ENCODE peak calls at places on chromosomes 12 and 14, in seven cellular contexts. One of them, this sample, is unnamed.

GRCh38 chr14:57871487-57872080 is 5.7 kb upstream of the SLC35F4 start:
- DNase-seq in hypothalamus: peak; percentile 2
- DNase-seq in activated T-helper 1 cell treated with anti-CD3 and anti-CD28 coated beads, Interleukin-2, amount 50 U/mL, for 16 hours: no peak
- DNase-seq in PC-3: peak; percentile 93
- DNase-seq in fibroblast of the aortic adventitia: peak; percentile 74
- DNase-seq in small intestine: peak; percentile 6
- DNase-seq in stimulated activated CD4-positive, alpha-beta T cell treated with anti-CD3 and anti-CD28 coated beads, TNF-alpha, amount 100 ng/mL, for 1 hour: no peak
- DNase-seq in this sample: peak; percentile 18

GRCh38 chr12:62785941-62786559 is 148.9 kb downstream of the PPM1H start:
- DNase-seq in hypothalamus: no peak
- DNase-seq in activated T-helper 1 cell treated with anti-CD3 and anti-CD28 coated beads, Interleukin-2, amount 50 U/mL, for 16 hours: no peak
- DNase-seq in PC-3: peak; percentile 98
- DNase-seq in fibroblast of the aortic adventitia: peak; percentile 94
- DNase-seq in small intestine: no peak
- DNase-seq in stimulated activated CD4-positive, alpha-beta T cell treated with anti-CD3 and anti-CD28 coated beads, TNF-alpha, amount 100 ng/mL, for 1 hour: no peak
- DNase-seq in this sample: no peak

GRCh38 chr12:106585237-106585834 is 2.5 kb downstream of the RFX4 start:
- DNase-seq in hypothalamus: no peak
- DNase-seq in activated T-helper 1 cell treated with anti-CD3 and anti-CD28 coated beads, Interleukin-2, amount 50 U/mL, for 16 hours: no peak
- DNase-seq in PC-3: no peak
- DNase-seq in fibroblast of the aortic adventitia: no peak
- DNase-seq in small intestine: no peak
- DNase-seq in stimulated activated CD4-positive, alpha-beta T cell treated with anti-CD3 and anti-CD28 coated beads, TNF-alpha, amount 100 ng/mL, for 1 hour: no peak
- DNase-seq in this sample: no peak

GRCh38 chr14:102930753-102931579 is 8.5 kb downstream of the AMN start:
- DNase-seq in hypothalamus: no peak
- DNase-seq in activated T-helper 1 cell treated with anti-CD3 and anti-CD28 coated beads, Interleukin-2, amount 50 U/mL, for 16 hours: no peak
- DNase-seq in PC-3: peak; percentile 62
- DNase-seq in fibroblast of the aortic adventitia: peak; percentile 5
- DNase-seq in small intestine: peak; percentile 56
- DNase-seq in stimulated activated CD4-positive, alpha-beta T cell treated with anti-CD3 and anti-CD28 coated beads, TNF-alpha, amount 100 ng/mL, for 1 hour: no peak
- DNase-seq in this sample: no peak

GRCh38 chr12:81340910-81341309 is 263.0 kb downstream of the ACSS3 start:
- DNase-seq in hypothalamus: no peak
- DNase-seq in activated T-helper 1 cell treated with anti-CD3 and anti-CD28 coated beads, Interleukin-2, amount 50 U/mL, for 16 hours: no peak
- DNase-seq in PC-3: no peak
- DNase-seq in fibroblast of the aortic adventitia: no peak
- DNase-seq in small intestine: no peak
- DNase-seq in stimulated activated CD4-positive, alpha-beta T cell treated with anti-CD3 and anti-CD28 coated beads, TNF-alpha, amount 100 ng/mL, for 1 hour: no peak
- DNase-seq in this sample: no peak

GRCh38 chr12:86914716-86915115 is 658.5 kb upstream of the MGAT4C start:
- DNase-seq in hypothalamus: no peak
- DNase-seq in activated T-helper 1 cell treated with anti-CD3 and anti-CD28 coated beads, Interleukin-2, amount 50 U/mL, for 16 hours: no peak
- DNase-seq in PC-3: peak; percentile 61
- DNase-seq in fibroblast of the aortic adventitia: peak; percentile 78
- DNase-seq in small intestine: peak; percentile 2
- DNase-seq in stimulated activated CD4-positive, alpha-beta T cell treated with anti-CD3 and anti-CD28 coated beads, TNF-alpha, amount 100 ng/mL, for 1 hour: no peak
- DNase-seq in this sample: peak; percentile 31

GRCh38 chr14:61866932-61867920 is 105.0 kb downstream of the SNAPC1 start:
- DNase-seq in hypothalamus: no peak
- DNase-seq in activated T-helper 1 cell treated with anti-CD3 and anti-CD28 coated beads, Interleukin-2, amount 50 U/mL, for 16 hours: no peak
- DNase-seq in PC-3: peak; percentile 90
- DNase-seq in fibroblast of the aortic adventitia: no peak
- DNase-seq in small intestine: no peak
- DNase-seq in stimulated activated CD4-positive, alpha-beta T cell treated with anti-CD3 and anti-CD28 coated beads, TNF-alpha, amount 100 ng/mL, for 1 hour: no peak
- DNase-seq in this sample: peak; percentile 58

GRCh38 chr14:61838661-61839060 is 76.4 kb downstream of the SNAPC1 start:
- DNase-seq in hypothalamus: no peak
- DNase-seq in activated T-helper 1 cell treated with anti-CD3 and anti-CD28 coated beads, Interleukin-2, amount 50 U/mL, for 16 hours: no peak
- DNase-seq in PC-3: peak; percentile 65
- DNase-seq in fibroblast of the aortic adventitia: peak; percentile 52
- DNase-seq in small intestine: peak; percentile 29
- DNase-seq in stimulated activated CD4-positive, alpha-beta T cell treated with anti-CD3 and anti-CD28 coated beads, TNF-alpha, amount 100 ng/mL, for 1 hour: no peak
- DNase-seq in this sample: no peak

GRCh38 chr14:63499701-63500250 is 43.4 kb downstream of the PPP2R5E start:
- DNase-seq in hypothalamus: no peak
- DNase-seq in activated T-helper 1 cell treated with anti-CD3 and anti-CD28 coated beads, Interleukin-2, amount 50 U/mL, for 16 hours: no peak
- DNase-seq in PC-3: peak; percentile 88
- DNase-seq in fibroblast of the aortic adventitia: peak; percentile 97
- DNase-seq in small intestine: no peak
- DNase-seq in stimulated activated CD4-positive, alpha-beta T cell treated with anti-CD3 and anti-CD28 coated beads, TNF-alpha, amount 100 ng/mL, for 1 hour: no peak
- DNase-seq in this sample: no peak

GRCh38 chr12:85866929-85867776 is 6.9 kb upstream of the NTS start:
- DNase-seq in hypothalamus: peak; percentile 15
- DNase-seq in activated T-helper 1 cell treated with anti-CD3 and anti-CD28 coated beads, Interleukin-2, amount 50 U/mL, for 16 hours: no peak
- DNase-seq in PC-3: peak; percentile 72
- DNase-seq in fibroblast of the aortic adventitia: peak; percentile 87
- DNase-seq in small intestine: peak; percentile 66
- DNase-seq in stimulated activated CD4-positive, alpha-beta T cell treated with anti-CD3 and anti-CD28 coated beads, TNF-alpha, amount 100 ng/mL, for 1 hour: no peak
- DNase-seq in this sample: peak; percentile 51

GRCh38 chr12:127943481-127944210 is 323.3 kb upstream of the TMEM132C start:
- DNase-seq in hypothalamus: no peak
- DNase-seq in activated T-helper 1 cell treated with anti-CD3 and anti-CD28 coated beads, Interleukin-2, amount 50 U/mL, for 16 hours: no peak
- DNase-seq in PC-3: peak; percentile 93
- DNase-seq in fibroblast of the aortic adventitia: peak; percentile 54
- DNase-seq in small intestine: no peak
- DNase-seq in stimulated activated CD4-positive, alpha-beta T cell treated with anti-CD3 and anti-CD28 coated beads, TNF-alpha, amount 100 ng/mL, for 1 hour: no peak
- DNase-seq in this sample: no peak

GRCh38 chr12:49671051-49671765 is 36.0 kb downstream of the FMNL3 start:
- DNase-seq in hypothalamus: no peak
- DNase-seq in activated T-helper 1 cell treated with anti-CD3 and anti-CD28 coated beads, Interleukin-2, amount 50 U/mL, for 16 hours: peak; percentile 24
- DNase-seq in PC-3: no peak
- DNase-seq in fibroblast of the aortic adventitia: no peak
- DNase-seq in small intestine: peak; percentile 16
- DNase-seq in stimulated activated CD4-positive, alpha-beta T cell treated with anti-CD3 and anti-CD28 coated beads, TNF-alpha, amount 100 ng/mL, for 1 hour: peak; percentile 49
- DNase-seq in this sample: no peak

GRCh38 chr12:131784909-131785762 is 43.1 kb upstream of the MMP17 start:
- DNase-seq in hypothalamus: no peak
- DNase-seq in activated T-helper 1 cell treated with anti-CD3 and anti-CD28 coated beads, Interleukin-2, amount 50 U/mL, for 16 hours: no peak
- DNase-seq in PC-3: no peak
- DNase-seq in fibroblast of the aortic adventitia: no peak
- DNase-seq in small intestine: no peak
- DNase-seq in stimulated activated CD4-positive, alpha-beta T cell treated with anti-CD3 and anti-CD28 coated beads, TNF-alpha, amount 100 ng/mL, for 1 hour: no peak
- DNase-seq in this sample: no peak

GRCh38 chr12:96752211-96752610 is 154.8 kb upstream of the NEDD1 start:
- DNase-seq in hypothalamus: no peak
- DNase-seq in activated T-helper 1 cell treated with anti-CD3 and anti-CD28 coated beads, Interleukin-2, amount 50 U/mL, for 16 hours: no peak
- DNase-seq in PC-3: no peak
- DNase-seq in fibroblast of the aortic adventitia: no peak
- DNase-seq in small intestine: no peak
- DNase-seq in stimulated activated CD4-positive, alpha-beta T cell treated with anti-CD3 and anti-CD28 coated beads, TNF-alpha, amount 100 ng/mL, for 1 hour: no peak
- DNase-seq in this sample: no peak

GRCh38 chr12:107353312-107353711 is 260.0 kb upstream of the CRY1 start:
- DNase-seq in hypothalamus: no peak
- DNase-seq in activated T-helper 1 cell treated with anti-CD3 and anti-CD28 coated beads, Interleukin-2, amount 50 U/mL, for 16 hours: no peak
- DNase-seq in PC-3: no peak
- DNase-seq in fibroblast of the aortic adventitia: no peak
- DNase-seq in small intestine: no peak
- DNase-seq in stimulated activated CD4-positive, alpha-beta T cell treated with anti-CD3 and anti-CD28 coated beads, TNF-alpha, amount 100 ng/mL, for 1 hour: no peak
- DNase-seq in this sample: no peak

GRCh38 chr12:92439397-92439779 is 263.4 kb upstream of the PLEKHG7 start:
- DNase-seq in hypothalamus: no peak
- DNase-seq in activated T-helper 1 cell treated with anti-CD3 and anti-CD28 coated beads, Interleukin-2, amount 50 U/mL, for 16 hours: no peak
- DNase-seq in PC-3: peak; percentile 69
- DNase-seq in fibroblast of the aortic adventitia: peak; percentile 89
- DNase-seq in small intestine: no peak
- DNase-seq in stimulated activated CD4-positive, alpha-beta T cell treated with anti-CD3 and anti-CD28 coated beads, TNF-alpha, amount 100 ng/mL, for 1 hour: no peak
- DNase-seq in this sample: no peak

GRCh38 chr12:124914392-124915248 is at the start of gene UBC:
- DNase-seq in hypothalamus: no peak
- DNase-seq in activated T-helper 1 cell treated with anti-CD3 and anti-CD28 coated beads, Interleukin-2, amount 50 U/mL, for 16 hours: peak; percentile 82
- DNase-seq in PC-3: peak; percentile 89
- DNase-seq in fibroblast of the aortic adventitia: peak; percentile 97
- DNase-seq in small intestine: peak; percentile 85
- DNase-seq in stimulated activated CD4-positive, alpha-beta T cell treated with anti-CD3 and anti-CD28 coated beads, TNF-alpha, amount 100 ng/mL, for 1 hour: peak; percentile 87
- DNase-seq in this sample: peak; percentile 85

GRCh38 chr12:88595697-88596096 is 15.4 kb upstream of the KITLG start:
- DNase-seq in hypothalamus: no peak
- DNase-seq in activated T-helper 1 cell treated with anti-CD3 and anti-CD28 coated beads, Interleukin-2, amount 50 U/mL, for 16 hours: no peak
- DNase-seq in PC-3: no peak
- DNase-seq in fibroblast of the aortic adventitia: no peak
- DNase-seq in small intestine: peak; percentile 26
- DNase-seq in stimulated activated CD4-positive, alpha-beta T cell treated with anti-CD3 and anti-CD28 coated beads, TNF-alpha, amount 100 ng/mL, for 1 hour: no peak
- DNase-seq in this sample: no peak

GRCh38 chr12:96392397-96392796 is 7.8 kb downstream of the CDK17 start:
- DNase-seq in hypothalamus: no peak
- DNase-seq in activated T-helper 1 cell treated with anti-CD3 and anti-CD28 coated beads, Interleukin-2, amount 50 U/mL, for 16 hours: no peak
- DNase-seq in PC-3: no peak
- DNase-seq in fibroblast of the aortic adventitia: peak; percentile 43
- DNase-seq in small intestine: no peak
- DNase-seq in stimulated activated CD4-positive, alpha-beta T cell treated with anti-CD3 and anti-CD28 coated beads, TNF-alpha, amount 100 ng/mL, for 1 hour: no peak
- DNase-seq in this sample: no peak

GRCh38 chr12:51721281-51721940 is 127.1 kb downstream of the FIGNL2 start:
- DNase-seq in hypothalamus: peak; percentile 36
- DNase-seq in activated T-helper 1 cell treated with anti-CD3 and anti-CD28 coated beads, Interleukin-2, amount 50 U/mL, for 16 hours: peak; percentile 24
- DNase-seq in PC-3: no peak
- DNase-seq in fibroblast of the aortic adventitia: peak; percentile 34
- DNase-seq in small intestine: peak; percentile 5
- DNase-seq in stimulated activated CD4-positive, alpha-beta T cell treated with anti-CD3 and anti-CD28 coated beads, TNF-alpha, amount 100 ng/mL, for 1 hour: peak; percentile 7
- DNase-seq in this sample: peak; percentile 46

GRCh38 chr12:120713861-120714482 is 3.7 kb downstream of the UNC119B start:
- DNase-seq in hypothalamus: peak; percentile 68
- DNase-seq in activated T-helper 1 cell treated with anti-CD3 and anti-CD28 coated beads, Interleukin-2, amount 50 U/mL, for 16 hours: peak; percentile 44
- DNase-seq in PC-3: peak; percentile 88
- DNase-seq in fibroblast of the aortic adventitia: peak; percentile 86
- DNase-seq in small intestine: peak; percentile 86
- DNase-seq in stimulated activated CD4-positive, alpha-beta T cell treated with anti-CD3 and anti-CD28 coated beads, TNF-alpha, amount 100 ng/mL, for 1 hour: peak; percentile 51
- DNase-seq in this sample: peak; percentile 81

GRCh38 chr14:102234331-102235264 is 70.4 kb downstream of the MOK start:
- DNase-seq in hypothalamus: no peak
- DNase-seq in activated T-helper 1 cell treated with anti-CD3 and anti-CD28 coated beads, Interleukin-2, amount 50 U/mL, for 16 hours: no peak
- DNase-seq in PC-3: no peak
- DNase-seq in fibroblast of the aortic adventitia: peak; percentile 54
- DNase-seq in small intestine: no peak
- DNase-seq in stimulated activated CD4-positive, alpha-beta T cell treated with anti-CD3 and anti-CD28 coated beads, TNF-alpha, amount 100 ng/mL, for 1 hour: no peak
- DNase-seq in this sample: no peak

GRCh38 chr12:124097681-124098080 is 124.7 kb downstream of the ZNF664 start:
- DNase-seq in hypothalamus: peak; percentile 21
- DNase-seq in activated T-helper 1 cell treated with anti-CD3 and anti-CD28 coated beads, Interleukin-2, amount 50 U/mL, for 16 hours: no peak
- DNase-seq in PC-3: no peak
- DNase-seq in fibroblast of the aortic adventitia: peak; percentile 23
- DNase-seq in small intestine: no peak
- DNase-seq in stimulated activated CD4-positive, alpha-beta T cell treated with anti-CD3 and anti-CD28 coated beads, TNF-alpha, amount 100 ng/mL, for 1 hour: no peak
- DNase-seq in this sample: no peak

GRCh38 chr12:106669216-106669615 is 86.4 kb downstream of the RFX4 start:
- DNase-seq in hypothalamus: no peak
- DNase-seq in activated T-helper 1 cell treated with anti-CD3 and anti-CD28 coated beads, Interleukin-2, amount 50 U/mL, for 16 hours: no peak
- DNase-seq in PC-3: no peak
- DNase-seq in fibroblast of the aortic adventitia: no peak
- DNase-seq in small intestine: no peak
- DNase-seq in stimulated activated CD4-positive, alpha-beta T cell treated with anti-CD3 and anti-CD28 coated beads, TNF-alpha, amount 100 ng/mL, for 1 hour: no peak
- DNase-seq in this sample: no peak

GRCh38 chr12:118109088-118109487 is 5.3 kb upstream of the VSIG10 start:
- DNase-seq in hypothalamus: no peak
- DNase-seq in activated T-helper 1 cell treated with anti-CD3 and anti-CD28 coated beads, Interleukin-2, amount 50 U/mL, for 16 hours: no peak
- DNase-seq in PC-3: no peak
- DNase-seq in fibroblast of the aortic adventitia: no peak
- DNase-seq in small intestine: no peak
- DNase-seq in stimulated activated CD4-positive, alpha-beta T cell treated with anti-CD3 and anti-CD28 coated beads, TNF-alpha, amount 100 ng/mL, for 1 hour: no peak
- DNase-seq in this sample: no peak

GRCh38 chr14:93003945-93004698 is 81.2 kb downstream of the CHGA start:
- DNase-seq in hypothalamus: no peak
- DNase-seq in activated T-helper 1 cell treated with anti-CD3 and anti-CD28 coated beads, Interleukin-2, amount 50 U/mL, for 16 hours: no peak
- DNase-seq in PC-3: no peak
- DNase-seq in fibroblast of the aortic adventitia: no peak
- DNase-seq in small intestine: no peak
- DNase-seq in stimulated activated CD4-positive, alpha-beta T cell treated with anti-CD3 and anti-CD28 coated beads, TNF-alpha, amount 100 ng/mL, for 1 hour: no peak
- DNase-seq in this sample: no peak

GRCh38 chr12:56880416-56881035 is 53.7 kb downstream of the SDR9C7 start:
- DNase-seq in hypothalamus: no peak
- DNase-seq in activated T-helper 1 cell treated with anti-CD3 and anti-CD28 coated beads, Interleukin-2, amount 50 U/mL, for 16 hours: no peak
- DNase-seq in PC-3: no peak
- DNase-seq in fibroblast of the aortic adventitia: peak; percentile 17
- DNase-seq in small intestine: no peak
- DNase-seq in stimulated activated CD4-positive, alpha-beta T cell treated with anti-CD3 and anti-CD28 coated beads, TNF-alpha, amount 100 ng/mL, for 1 hour: no peak
- DNase-seq in this sample: no peak

GRCh38 chr14:90300649-90301048 is 31.1 kb downstream of the NRDE2 start:
- DNase-seq in hypothalamus: no peak
- DNase-seq in activated T-helper 1 cell treated with anti-CD3 and anti-CD28 coated beads, Interleukin-2, amount 50 U/mL, for 16 hours: no peak
- DNase-seq in PC-3: no peak
- DNase-seq in fibroblast of the aortic adventitia: peak; percentile 62
- DNase-seq in small intestine: no peak
- DNase-seq in stimulated activated CD4-positive, alpha-beta T cell treated with anti-CD3 and anti-CD28 coated beads, TNF-alpha, amount 100 ng/mL, for 1 hour: no peak
- DNase-seq in this sample: no peak

GRCh38 chr12:3171195-3171591 is 94.0 kb downstream of the TSPAN9 start:
- DNase-seq in hypothalamus: no peak
- DNase-seq in activated T-helper 1 cell treated with anti-CD3 and anti-CD28 coated beads, Interleukin-2, amount 50 U/mL, for 16 hours: no peak
- DNase-seq in PC-3: no peak
- DNase-seq in fibroblast of the aortic adventitia: no peak
- DNase-seq in small intestine: no peak
- DNase-seq in stimulated activated CD4-positive, alpha-beta T cell treated with anti-CD3 and anti-CD28 coated beads, TNF-alpha, amount 100 ng/mL, for 1 hour: no peak
- DNase-seq in this sample: no peak

GRCh38 chr12:106141003-106141402 is 2.2 kb upstream of the NUAK1 start:
- DNase-seq in hypothalamus: no peak
- DNase-seq in activated T-helper 1 cell treated with anti-CD3 and anti-CD28 coated beads, Interleukin-2, amount 50 U/mL, for 16 hours: no peak
- DNase-seq in PC-3: no peak
- DNase-seq in fibroblast of the aortic adventitia: no peak
- DNase-seq in small intestine: no peak
- DNase-seq in stimulated activated CD4-positive, alpha-beta T cell treated with anti-CD3 and anti-CD28 coated beads, TNF-alpha, amount 100 ng/mL, for 1 hour: no peak
- DNase-seq in this sample: no peak

GRCh38 chr14:75521415-75522199 is 662 bp upstream of the BATF start:
- DNase-seq in hypothalamus: no peak
- DNase-seq in activated T-helper 1 cell treated with anti-CD3 and anti-CD28 coated beads, Interleukin-2, amount 50 U/mL, for 16 hours: no peak
- DNase-seq in PC-3: peak; percentile 72
- DNase-seq in fibroblast of the aortic adventitia: no peak
- DNase-seq in small intestine: peak; percentile 89
- DNase-seq in stimulated activated CD4-positive, alpha-beta T cell treated with anti-CD3 and anti-CD28 coated beads, TNF-alpha, amount 100 ng/mL, for 1 hour: no peak
- DNase-seq in this sample: no peak

GRCh38 chr14:100532916-100533630 is 54.1 kb downstream of the BEGAIN start:
- DNase-seq in hypothalamus: no peak
- DNase-seq in activated T-helper 1 cell treated with anti-CD3 and anti-CD28 coated beads, Interleukin-2, amount 50 U/mL, for 16 hours: no peak
- DNase-seq in PC-3: no peak
- DNase-seq in fibroblast of the aortic adventitia: peak; percentile 58
- DNase-seq in small intestine: no peak
- DNase-seq in stimulated activated CD4-positive, alpha-beta T cell treated with anti-CD3 and anti-CD28 coated beads, TNF-alpha, amount 100 ng/mL, for 1 hour: no peak
- DNase-seq in this sample: no peak

GRCh38 chr12:76260390-76260748 is 87.8 kb downstream of the BBS10 start:
- DNase-seq in hypothalamus: no peak
- DNase-seq in activated T-helper 1 cell treated with anti-CD3 and anti-CD28 coated beads, Interleukin-2, amount 50 U/mL, for 16 hours: no peak
- DNase-seq in PC-3: no peak
- DNase-seq in fibroblast of the aortic adventitia: peak; percentile 55
- DNase-seq in small intestine: no peak
- DNase-seq in stimulated activated CD4-positive, alpha-beta T cell treated with anti-CD3 and anti-CD28 coated beads, TNF-alpha, amount 100 ng/mL, for 1 hour: no peak
- DNase-seq in this sample: no peak

GRCh38 chr14:37597538-37598084 is 2.2 kb downstream of the TTC6 start:
- DNase-seq in hypothalamus: no peak
- DNase-seq in activated T-helper 1 cell treated with anti-CD3 and anti-CD28 coated beads, Interleukin-2, amount 50 U/mL, for 16 hours: no peak
- DNase-seq in PC-3: peak; percentile 90
- DNase-seq in fibroblast of the aortic adventitia: no peak
- DNase-seq in small intestine: no peak
- DNase-seq in stimulated activated CD4-positive, alpha-beta T cell treated with anti-CD3 and anti-CD28 coated beads, TNF-alpha, amount 100 ng/mL, for 1 hour: no peak
- DNase-seq in this sample: no peak

GRCh38 chr12:83784298-83784890 is 1097.7 kb downstream of the TMTC2 start:
- DNase-seq in hypothalamus: no peak
- DNase-seq in activated T-helper 1 cell treated with anti-CD3 and anti-CD28 coated beads, Interleukin-2, amount 50 U/mL, for 16 hours: no peak
- DNase-seq in PC-3: peak; percentile 63
- DNase-seq in fibroblast of the aortic adventitia: no peak
- DNase-seq in small intestine: no peak
- DNase-seq in stimulated activated CD4-positive, alpha-beta T cell treated with anti-CD3 and anti-CD28 coated beads, TNF-alpha, amount 100 ng/mL, for 1 hour: no peak
- DNase-seq in this sample: no peak

GRCh38 chr12:127926004-127926403 is 341.0 kb upstream of the TMEM132C start:
- DNase-seq in hypothalamus: peak; percentile 36
- DNase-seq in activated T-helper 1 cell treated with anti-CD3 and anti-CD28 coated beads, Interleukin-2, amount 50 U/mL, for 16 hours: no peak
- DNase-seq in PC-3: peak; percentile 54
- DNase-seq in fibroblast of the aortic adventitia: peak; percentile 72
- DNase-seq in small intestine: no peak
- DNase-seq in stimulated activated CD4-positive, alpha-beta T cell treated with anti-CD3 and anti-CD28 coated beads, TNF-alpha, amount 100 ng/mL, for 1 hour: no peak
- DNase-seq in this sample: no peak

GRCh38 chr12:1583421-1584078 is 10.8 kb downstream of the FBXL14 start:
- DNase-seq in hypothalamus: peak; percentile 47
- DNase-seq in activated T-helper 1 cell treated with anti-CD3 and anti-CD28 coated beads, Interleukin-2, amount 50 U/mL, for 16 hours: peak; percentile 41
- DNase-seq in PC-3: peak; percentile 83
- DNase-seq in fibroblast of the aortic adventitia: peak; percentile 96
- DNase-seq in small intestine: peak; percentile 78
- DNase-seq in stimulated activated CD4-positive, alpha-beta T cell treated with anti-CD3 and anti-CD28 coated beads, TNF-alpha, amount 100 ng/mL, for 1 hour: peak; percentile 43
- DNase-seq in this sample: peak; percentile 78

GRCh38 chr12:114767081-114767480 is 83.1 kb upstream of the TBX3 start:
- DNase-seq in hypothalamus: no peak
- DNase-seq in activated T-helper 1 cell treated with anti-CD3 and anti-CD28 coated beads, Interleukin-2, amount 50 U/mL, for 16 hours: no peak
- DNase-seq in PC-3: no peak
- DNase-seq in fibroblast of the aortic adventitia: no peak
- DNase-seq in small intestine: no peak
- DNase-seq in stimulated activated CD4-positive, alpha-beta T cell treated with anti-CD3 and anti-CD28 coated beads, TNF-alpha, amount 100 ng/mL, for 1 hour: no peak
- DNase-seq in this sample: no peak